ENCODE peak calls at places on chromosomes 5 and 9, in ten cellular contexts. One of them, this sample, is unnamed.

GRCh38 chr5:154577449-154577848 is 99.4 kb upstream of the HAND1 start:
- DNase-seq in stimulated activated CD4-positive, alpha-beta T cell treated with anti-CD3 and anti-CD28 coated beads, Interleukin-4, amount 100 ng/mL, for 4 hours: no peak
- DNase-seq in left colon: peak
- DNase-seq in coronary artery: no peak
- DNase-seq in body of pancreas: no peak
- DNase-seq in MCF 10A: no peak
- DNase-seq in GM20000: no peak
- DNase-seq in NCI-H1105: no peak
- DNase-seq in omental fat pad: no peak
- DNase-seq in AG09309: no peak
- DNase-seq in this sample: no peak

GRCh38 chr5:59798862-59799667 is 94.5 kb downstream of the PDE4D start:
- DNase-seq in stimulated activated CD4-positive, alpha-beta T cell treated with anti-CD3 and anti-CD28 coated beads, Interleukin-4, amount 100 ng/mL, for 4 hours: no peak
- DNase-seq in left colon: peak
- DNase-seq in coronary artery: no peak
- DNase-seq in body of pancreas: no peak
- DNase-seq in MCF 10A: peak
- DNase-seq in GM20000: no peak
- DNase-seq in NCI-H1105: no peak
- DNase-seq in omental fat pad: no peak
- DNase-seq in AG09309: no peak
- DNase-seq in this sample: peak

GRCh38 chr9:20114974-20115373 is 326.1 kb upstream of the SLC24A2 start:
- DNase-seq in stimulated activated CD4-positive, alpha-beta T cell treated with anti-CD3 and anti-CD28 coated beads, Interleukin-4, amount 100 ng/mL, for 4 hours: no peak
- DNase-seq in left colon: no peak
- DNase-seq in coronary artery: no peak
- DNase-seq in body of pancreas: no peak
- DNase-seq in MCF 10A: no peak
- DNase-seq in GM20000: no peak
- DNase-seq in NCI-H1105: no peak
- DNase-seq in omental fat pad: no peak
- DNase-seq in AG09309: no peak
- DNase-seq in this sample: no peak

GRCh38 chr5:95760291-95761191 is 29.4 kb downstream of the RHOBTB3 start:
- DNase-seq in stimulated activated CD4-positive, alpha-beta T cell treated with anti-CD3 and anti-CD28 coated beads, Interleukin-4, amount 100 ng/mL, for 4 hours: no peak
- DNase-seq in left colon: no peak
- DNase-seq in coronary artery: no peak
- DNase-seq in body of pancreas: no peak
- DNase-seq in MCF 10A: peak
- DNase-seq in GM20000: peak
- DNase-seq in NCI-H1105: no peak
- DNase-seq in omental fat pad: no peak
- DNase-seq in AG09309: peak
- DNase-seq in this sample: no peak

GRCh38 chr9:4955836-4956235 is 29.2 kb upstream of the JAK2 start:
- DNase-seq in stimulated activated CD4-positive, alpha-beta T cell treated with anti-CD3 and anti-CD28 coated beads, Interleukin-4, amount 100 ng/mL, for 4 hours: no peak
- DNase-seq in left colon: no peak
- DNase-seq in coronary artery: no peak
- DNase-seq in body of pancreas: no peak
- DNase-seq in MCF 10A: peak
- DNase-seq in GM20000: no peak
- DNase-seq in NCI-H1105: no peak
- DNase-seq in omental fat pad: no peak
- DNase-seq in AG09309: no peak
- DNase-seq in this sample: no peak

GRCh38 chr5:169307648-169308047 is 6.7 kb upstream of the SLIT3 start:
- DNase-seq in stimulated activated CD4-positive, alpha-beta T cell treated with anti-CD3 and anti-CD28 coated beads, Interleukin-4, amount 100 ng/mL, for 4 hours: no peak
- DNase-seq in left colon: no peak
- DNase-seq in coronary artery: no peak
- DNase-seq in body of pancreas: no peak
- DNase-seq in MCF 10A: no peak
- DNase-seq in GM20000: no peak
- DNase-seq in NCI-H1105: no peak
- DNase-seq in omental fat pad: no peak
- DNase-seq in AG09309: no peak
- DNase-seq in this sample: no peak

GRCh38 chr9:78618735-78619134 is 321.8 kb downstream of the PSAT1 start:
- DNase-seq in stimulated activated CD4-positive, alpha-beta T cell treated with anti-CD3 and anti-CD28 coated beads, Interleukin-4, amount 100 ng/mL, for 4 hours: no peak
- DNase-seq in left colon: no peak
- DNase-seq in coronary artery: no peak
- DNase-seq in body of pancreas: no peak
- DNase-seq in MCF 10A: no peak
- DNase-seq in GM20000: no peak
- DNase-seq in NCI-H1105: no peak
- DNase-seq in omental fat pad: no peak
- DNase-seq in AG09309: no peak
- DNase-seq in this sample: no peak

GRCh38 chr5:140964356-140964755 is 1.9 kb upstream of the PCDHAC2 start:
- DNase-seq in stimulated activated CD4-positive, alpha-beta T cell treated with anti-CD3 and anti-CD28 coated beads, Interleukin-4, amount 100 ng/mL, for 4 hours: no peak
- DNase-seq in left colon: no peak
- DNase-seq in coronary artery: no peak
- DNase-seq in body of pancreas: no peak
- DNase-seq in MCF 10A: no peak
- DNase-seq in GM20000: no peak
- DNase-seq in NCI-H1105: no peak
- DNase-seq in omental fat pad: no peak
- DNase-seq in AG09309: no peak
- DNase-seq in this sample: no peak

GRCh38 chr5:82493217-82493616 is 215.1 kb upstream of the RPS23 start:
- DNase-seq in stimulated activated CD4-positive, alpha-beta T cell treated with anti-CD3 and anti-CD28 coated beads, Interleukin-4, amount 100 ng/mL, for 4 hours: no peak
- DNase-seq in left colon: no peak
- DNase-seq in coronary artery: no peak
- DNase-seq in body of pancreas: no peak
- DNase-seq in MCF 10A: no peak
- DNase-seq in GM20000: no peak
- DNase-seq in NCI-H1105: no peak
- DNase-seq in omental fat pad: no peak
- DNase-seq in AG09309: no peak
- DNase-seq in this sample: no peak

GRCh38 chr5:138528208-138528607 is 14.8 kb downstream of the ETF1 start:
- DNase-seq in stimulated activated CD4-positive, alpha-beta T cell treated with anti-CD3 and anti-CD28 coated beads, Interleukin-4, amount 100 ng/mL, for 4 hours: no peak
- DNase-seq in left colon: no peak
- DNase-seq in coronary artery: no peak
- DNase-seq in body of pancreas: no peak
- DNase-seq in MCF 10A: peak
- DNase-seq in GM20000: no peak
- DNase-seq in NCI-H1105: no peak
- DNase-seq in omental fat pad: no peak
- DNase-seq in AG09309: no peak
- DNase-seq in this sample: no peak

GRCh38 chr5:133049726-133050048 is 2.1 kb upstream of the HSPA4 start:
- DNase-seq in stimulated activated CD4-positive, alpha-beta T cell treated with anti-CD3 and anti-CD28 coated beads, Interleukin-4, amount 100 ng/mL, for 4 hours: no peak
- DNase-seq in left colon: no peak
- DNase-seq in coronary artery: no peak
- DNase-seq in body of pancreas: no peak
- DNase-seq in MCF 10A: no peak
- DNase-seq in GM20000: no peak
- DNase-seq in NCI-H1105: no peak
- DNase-seq in omental fat pad: no peak
- DNase-seq in AG09309: no peak
- DNase-seq in this sample: peak